ENCODE peak calls at places on chromosomes 16 and 17, in eight cellular contexts. W is AG10803; S is caudate nucleus; C is NCI-H226; L is A549; M is stimulated activated CD4-positive, alpha-beta T cell treated with anti-CD3 and anti-CD28 coated beads, Interleukin-2, amount 100 ng/mL, for 48 hours; Y is transverse colon; F is T-helper 2 cell. J is an unnamed sample.

GRCh38 chr17:42407289-42407836 is 15.7 kb downstream of the CAVIN1 start:
- DNase-seq in W (peak; percentile 75), L (peak; percentile 89), S (peak; percentile 82), M (peak; percentile 52), C (peak; percentile 79), F (peak; percentile 35), Y (peak; percentile 86), J (peak; percentile 40)

GRCh38 chr17:57906910-57907309 is 48.3 kb downstream of the CUEDC1 start:
- DNase-seq in F (no peak), Y (no peak), L (peak; percentile 48), W (no peak), S (peak; percentile 90), M (no peak), C (no peak), J (peak; percentile 56)

GRCh38 chr17:80285237-80285920 is 24.7 kb downstream of the RNF213 start:
- DNase-seq in L (no peak), S (no peak), Y (no peak), W (no peak), F (no peak), M (no peak), C (no peak), J (no peak)

GRCh38 chr16:7246578-7246977 is 86.1 kb upstream of the RBFOX1 start:
- DNase-seq in L (no peak), F (no peak), W (no peak), M (no peak), Y (no peak), C (no peak), S (no peak), J (no peak)

GRCh38 chr16:76932541-76933211 is 258.3 kb upstream of the MON1B start:
- DNase-seq in C (no peak), F (no peak), Y (no peak), S (no peak), W (no peak), M (no peak), L (no peak), J (no peak)

GRCh38 chr17:83142619-83143018 is 63.2 kb downstream of the METRNL start:
- DNase-seq in Y (no peak), C (no peak), S (no peak), W (no peak), M (no peak), F (no peak), L (no peak), J (no peak)

GRCh38 chr17:64130559-64131001 is 636 bp upstream of the ERN1 start:
- DNase-seq in W (peak; percentile 79), C (no peak), F (no peak), Y (peak; percentile 51), S (peak; percentile 20), L (no peak), M (no peak), J (peak; percentile 46)

GRCh38 chr17:78640700-78641099 is 63.5 kb upstream of the DNAH17 start:
- DNase-seq in Y (no peak), F (no peak), S (no peak), C (no peak), L (no peak), W (no peak), M (no peak), J (no peak)

GRCh38 chr17:14359251-14359939 is 58.5 kb downstream of the HS3ST3B1 start:
- DNase-seq in Y (no peak), C (no peak), M (peak; percentile 17), L (no peak), S (no peak), W (no peak), F (peak; percentile 83), J (no peak)

GRCh38 chr16:626787-627457 is 3.9 kb upstream of the WFIKKN1 start:
- DNase-seq in M (no peak), Y (no peak), S (peak; percentile 47), L (peak; percentile 92), W (peak; percentile 94), C (peak; percentile 96), F (no peak), J (no peak)

GRCh38 chr17:81401727-81402529 is 6.7 kb downstream of the BAHCC1 start:
- DNase-seq in C (no peak), L (peak; percentile 81), F (no peak), S (peak; percentile 46), M (no peak), W (peak; percentile 51), Y (peak; percentile 55), J (peak; percentile 39)

GRCh38 chr16:27839419-27839818 is 224.1 kb downstream of the GSG1L start:
- DNase-seq in W (peak; percentile 14), L (no peak), S (no peak), Y (no peak), C (peak; percentile 7), M (no peak), F (no peak), J (no peak)

GRCh38 chr16:47460301-47460754 is 535 bp downstream of the ITFG1 start:
- DNase-seq in M (no peak), S (no peak), F (no peak), L (peak; percentile 6), Y (no peak), W (peak; percentile 16), C (no peak), J (no peak)

GRCh38 chr16:55476625-55477533 is 2.1 kb upstream of the MMP2 start:
- DNase-seq in M (no peak), W (peak; percentile 69), C (no peak), F (no peak), Y (no peak), L (no peak), S (no peak), J (no peak)

GRCh38 chr17:55524440-55525220 is 13.4 kb upstream of the SMIM36 start:
- DNase-seq in Y (no peak), M (no peak), S (no peak), F (no peak), C (no peak), W (no peak), L (no peak), J (no peak)

GRCh38 chr17:15257316-15257925 is 7.7 kb downstream of the PMP22 start:
- DNase-seq in M (peak; percentile 58), F (peak; percentile 14), L (peak; percentile 82), W (peak; percentile 88), S (peak; percentile 93), Y (peak; percentile 76), C (peak; percentile 72), J (peak; percentile 89)

GRCh38 chr16:85338989-85339388 is 226.7 kb upstream of the CIBAR2 start:
- DNase-seq in F (no peak), L (no peak), S (no peak), C (no peak), W (no peak), Y (no peak), M (no peak), J (no peak)

GRCh38 chr17:77061711-77062110 is 79.1 kb upstream of the SEC14L1 start:
- DNase-seq in C (no peak), L (no peak), F (no peak), M (no peak), Y (no peak), S (no peak), W (no peak), J (no peak)

GRCh38 chr17:37359682-37360188 is 16.1 kb upstream of the C17orf78 start:
- DNase-seq in M (no peak), F (no peak), L (no peak), S (no peak), W (peak; percentile 37), Y (peak; percentile 8), C (no peak), J (no peak)

GRCh38 chr17:59899099-59899498 is 6.2 kb downstream of the RPS6KB1 start:
- DNase-seq in S (no peak), W (peak; percentile 1), M (no peak), Y (no peak), L (peak; percentile 55), F (no peak), C (no peak), J (no peak)

GRCh38 chr17:144936-145670 is 7.7 kb downstream of the SCGB1C2 start:
- DNase-seq in M (no peak), L (no peak), Y (no peak), W (no peak), C (no peak), F (no peak), S (no peak), J (no peak)

GRCh38 chr17:81432873-81433451 is 37.7 kb downstream of the BAHCC1 start:
- DNase-seq in W (no peak), Y (no peak), C (peak; percentile 80), F (no peak), M (no peak), L (peak; percentile 56), S (no peak), J (no peak)

GRCh38 chr17:49216953-49217650 is 6.6 kb downstream of the ABI3 start:
- DNase-seq in W (no peak), M (no peak), C (no peak), L (no peak), F (peak; percentile 36), Y (peak; percentile 71), S (no peak), J (no peak)

GRCh38 chr17:48576479-48577309 is 1.5 kb downstream of the HOXB4 start:
- DNase-seq in C (peak; percentile 90), L (no peak), S (no peak), F (no peak), Y (no peak), M (no peak), W (peak; percentile 75), J (no peak)

GRCh38 chr17:45147102-45147580 is 1.1 kb upstream of the HEXIM1 start:
- DNase-seq in L (no peak), M (no peak), W (peak; percentile 71), F (no peak), C (peak; percentile 55), Y (no peak), S (no peak), J (no peak)

GRCh38 chr16:89257757-89258465 is 40.4 kb downstream of the ZNF778 start:
- DNase-seq in S (no peak), F (no peak), M (no peak), C (no peak), Y (no peak), W (no peak), L (no peak), J (no peak)

GRCh38 chr17:3693829-3694231 is 2.1 kb downstream of the P2RX5 start:
- DNase-seq in S (no peak), C (no peak), Y (peak; percentile 27), F (peak; percentile 32), M (peak; percentile 28), W (no peak), L (no peak), J (no peak)

GRCh38 chr16:76162046-76162445 is 115.2 kb upstream of the CNTNAP4 start:
- DNase-seq in C (no peak), L (no peak), S (no peak), W (no peak), F (no peak), M (no peak), Y (no peak), J (no peak)

GRCh38 chr16:287298-287811 is 4.4 kb downstream of the PDIA2 start:
- DNase-seq in C (no peak), S (no peak), W (no peak), M (no peak), L (peak; percentile 42), Y (no peak), F (no peak), J (no peak)

GRCh38 chr16:27817038-27817437 is 246.5 kb downstream of the GSG1L start:
- DNase-seq in W (no peak), F (no peak), M (no peak), L (no peak), Y (no peak), C (no peak), S (no peak), J (no peak)

GRCh38 chr17:58279736-58280479 is 827 bp downstream of the MPO start:
- DNase-seq in Y (no peak), S (no peak), M (no peak), W (no peak), F (no peak), L (no peak), C (no peak), J (no peak)